ENCODE peak calls at places on chromosome 13, in nine cellular contexts. Z is activated T-cell treated with anti-CD3 and anti-CD28 coated beads, Interleukin-2, amount 50 U/mL, for 48 hours; W is AG08396; R is hypothalamus; V is cardiac fibroblast; F is NCI-H2107; S is DMS153; I is NCI-H1092; K is K562. J is an unnamed sample.

GRCh38 chr13:43805071-43805468 is 18.3 kb upstream of the ENOX1 start:
- DNase-seq in Z (peak), W (peak), R (no peak), V (peak), F (no peak), S (peak), I (no peak), K (no peak), J (no peak)

GRCh38 chr13:46962286-46962941 is 65.6 kb upstream of the HTR2A start:
- DNase-seq in Z (no peak), W (peak), R (no peak), V (peak), F (no peak), S (no peak), I (no peak), K (peak), J (no peak)

GRCh38 chr13:85411608-85412007 is 387.6 kb downstream of the SLITRK6 start:
- DNase-seq in Z (no peak), W (peak), R (no peak), V (no peak), F (no peak), S (no peak), I (no peak), K (no peak), J (no peak)

GRCh38 chr13:102729560-102730275 is 34.9 kb upstream of the METTL21C start:
- DNase-seq in Z (no peak), W (peak), R (no peak), V (peak), F (no peak), S (peak), I (no peak), K (no peak), J (no peak)

GRCh38 chr13:59584902-59585670 is 578.6 kb downstream of the DIAPH3 start:
- DNase-seq in Z (no peak), W (no peak), R (no peak), V (no peak), F (no peak), S (no peak), I (no peak), K (no peak), J (no peak)

GRCh38 chr13:94323746-94324408 is 155.6 kb downstream of the DCT start:
- DNase-seq in Z (no peak), W (no peak), R (no peak), V (no peak), F (no peak), S (no peak), I (no peak), K (no peak), J (no peak)

GRCh38 chr13:94558721-94559120 is 37.2 kb downstream of the TGDS start:
- DNase-seq in Z (no peak), W (no peak), R (no peak), V (no peak), F (no peak), S (no peak), I (no peak), K (no peak), J (no peak)

GRCh38 chr13:20360041-20360491 is 127.9 kb upstream of the GJB6 start:
- DNase-seq in Z (no peak), W (no peak), R (peak), V (peak), F (no peak), S (no peak), I (no peak), K (peak), J (no peak)

GRCh38 chr13:96652506-96652905 is 341.8 kb downstream of the OXGR1 start:
- DNase-seq in Z (no peak), W (no peak), R (no peak), V (peak), F (no peak), S (no peak), I (no peak), K (no peak), J (no peak)

GRCh38 chr13:32731576-32731975 is 145.3 kb downstream of the PDS5B start:
- DNase-seq in Z (no peak), W (peak), R (no peak), V (peak), F (no peak), S (no peak), I (no peak), K (no peak), J (no peak)

GRCh38 chr13:113849546-113849945 is 14.3 kb downstream of the GAS6 start:
- DNase-seq in Z (no peak), W (no peak), R (no peak), V (no peak), F (no peak), S (no peak), I (no peak), K (no peak), J (no peak)

GRCh38 chr13:26698392-26699196 is 62.0 kb downstream of the GPR12 start:
- DNase-seq in Z (peak), W (peak), R (peak), V (peak), F (peak), S (peak), I (peak), K (peak), J (peak)

GRCh38 chr13:40697711-40698110 is 31.3 kb upstream of the FOXO1 start:
- DNase-seq in Z (no peak), W (no peak), R (no peak), V (no peak), F (no peak), S (no peak), I (no peak), K (no peak), J (no peak)

GRCh38 chr13:25581351-25581750 is 209.6 kb downstream of the ATP8A2 start:
- DNase-seq in Z (no peak), W (no peak), R (no peak), V (no peak), F (no peak), S (no peak), I (no peak), K (no peak), J (no peak)

GRCh38 chr13:91017669-91018053 is 329.8 kb upstream of the MIR17HG start:
- DNase-seq in Z (no peak), W (no peak), R (peak), V (peak), F (no peak), S (no peak), I (no peak), K (peak), J (no peak)

GRCh38 chr13:103140001-103140671 is 73.9 kb upstream of the SLC10A2 start:
- DNase-seq in Z (no peak), W (no peak), R (no peak), V (peak), F (no peak), S (no peak), I (peak), K (peak), J (no peak)

GRCh38 chr13:45367995-45368394 is 27.0 kb upstream of the TPT1 start:
- DNase-seq in Z (peak), W (no peak), R (no peak), V (no peak), F (no peak), S (no peak), I (no peak), K (no peak), J (no peak)

GRCh38 chr13:98507060-98507797 is 69.7 kb downstream of the STK24 start:
- DNase-seq in Z (no peak), W (no peak), R (no peak), V (no peak), F (peak), S (peak), I (peak), K (peak), J (peak)

GRCh38 chr13:79404985-79405384 is 1.1 kb downstream of the RBM26 start:
- DNase-seq in Z (peak), W (no peak), R (no peak), V (peak), F (no peak), S (no peak), I (peak), K (peak), J (no peak)

GRCh38 chr13:77563110-77563509 is 27.6 kb downstream of the SCEL start:
- DNase-seq in Z (no peak), W (no peak), R (no peak), V (peak), F (no peak), S (no peak), I (no peak), K (no peak), J (no peak)

GRCh38 chr13:111283991-111284390 is 36.5 kb upstream of the TEX29 start:
- DNase-seq in Z (no peak), W (no peak), R (no peak), V (no peak), F (no peak), S (no peak), I (no peak), K (no peak), J (no peak)

GRCh38 chr13:75181906-75182305 is 300.1 kb downstream of the TBC1D4 start:
- DNase-seq in Z (no peak), W (peak), R (no peak), V (peak), F (no peak), S (no peak), I (no peak), K (no peak), J (no peak)

GRCh38 chr13:45011198-45011597 is 21.9 kb downstream of the GPALPP1 start:
- DNase-seq in Z (no peak), W (no peak), R (no peak), V (no peak), F (no peak), S (no peak), I (no peak), K (no peak), J (no peak)

GRCh38 chr13:44810067-44810840 is 179.0 kb downstream of the NUFIP1 start:
- DNase-seq in Z (no peak), W (no peak), R (no peak), V (peak), F (no peak), S (peak), I (peak), K (no peak), J (no peak)

GRCh38 chr13:41981961-41982723 is 21.2 kb upstream of the VWA8 start:
- DNase-seq in Z (no peak), W (no peak), R (no peak), V (peak), F (no peak), S (no peak), I (no peak), K (no peak), J (no peak)

GRCh38 chr13:26459276-26460131 is 98.0 kb upstream of the WASF3 start:
- DNase-seq in Z (no peak), W (no peak), R (no peak), V (peak), F (no peak), S (no peak), I (no peak), K (no peak), J (no peak)

GRCh38 chr13:32748305-32748704 is 162.1 kb downstream of the PDS5B start:
- DNase-seq in Z (no peak), W (no peak), R (no peak), V (no peak), F (no peak), S (no peak), I (no peak), K (no peak), J (no peak)